ENCODE peak calls at places on chromosomes 2 and 18, in eight cellular contexts. A is A673; T is CD4-positive, alpha-beta memory T cell; B is hepatocyte; H is heart right ventricle; W is stomach; K is lower lobe of right lung; E is pancreas. V is an unnamed sample. For H3K4me1 and H3K9me3, the result is how much of the 10 kb centered on the place peaks cover.

GRCh38 chr18:44696892-44697291 is 16.2 kb downstream of the SETBP1 start:
- DNase-seq in H (peak), B (peak), T (no peak), E (no peak), A (no peak), K (no peak), W (peak), V (no peak)

GRCh38 chr2:64625352-64626145 is 28.2 kb downstream of the SERTAD2 start:
- DNase-seq in H (no peak), E (no peak), W (no peak), T (no peak), A (no peak), K (no peak), B (no peak), V (peak)

GRCh38 chr18:28469946-28470345 is 293.0 kb upstream of the CDH2 start:
- DNase-seq in H (no peak), W (no peak), K (no peak), A (no peak), B (no peak), E (no peak), T (no peak), V (no peak)

GRCh38 chr18:74689251-74689650 is 91.6 kb downstream of the ZNF407 start:
- DNase-seq in A (no peak), T (no peak), W (no peak), K (no peak), H (no peak), E (no peak), B (no peak), V (no peak)

GRCh38 chr18:11859903-11860407 is 8.7 kb downstream of the CHMP1B start:
- DNase-seq in A (no peak), E (no peak), K (no peak), B (peak), W (no peak), H (no peak), T (no peak), V (no peak)

GRCh38 chr2:37421686-37422085 is 77.3 kb downstream of the QPCT start:
- DNase-seq in H (no peak), K (no peak), T (no peak), A (no peak), B (no peak), E (no peak), W (no peak), V (no peak)

GRCh38 chr2:18814387-18814786 is 225.0 kb upstream of the NT5C1B start:
- DNase-seq in A (no peak), E (no peak), K (no peak), H (no peak), W (no peak), B (no peak), T (no peak), V (no peak)

GRCh38 chr2:241018051-241018891 is 19.9 kb downstream of the SNED1 start:
- DNase-seq in T (no peak), H (no peak), W (peak), A (no peak), B (no peak), E (no peak), K (no peak), V (no peak)

GRCh38 chr2:128643221-128644065 is 324.8 kb upstream of the HS6ST1 start:
- DNase-seq in H (no peak), B (no peak), E (no peak), W (peak), T (no peak), K (no peak), A (no peak), V (peak)

GRCh38 chr2:207450186-207450585 is 79.6 kb upstream of the CREB1 start:
- DNase-seq in H (no peak), K (no peak), T (no peak), E (no peak), W (no peak), B (no peak), A (no peak), V (no peak)

GRCh38 chr2:237060518-237061312 is 25.0 kb upstream of the COPS8 start:
- DNase-seq in W (peak), K (no peak), T (peak), E (no peak), H (peak), A (peak), B (peak), V (peak)

GRCh38 chr2:105380432-105381118 is 18.3 kb downstream of the FHL2 start:
- DNase-seq in E (no peak), W (no peak), K (no peak), H (no peak), B (no peak), A (peak), T (no peak), V (peak)

GRCh38 chr2:24220534-24221281 is 45.9 kb downstream of the FAM228A start:
- DNase-seq in H (no peak), E (no peak), K (no peak), T (no peak), A (no peak), B (no peak), W (no peak), V (no peak)

GRCh38 chr2:115939902-115940301 is 1497.5 kb downstream of the DPP10 start:
- DNase-seq in A (no peak), W (no peak), E (no peak), B (no peak), K (no peak), H (no peak), T (no peak), V (no peak)

GRCh38 chr2:191150451-191151314 is at the start of gene STAT4:
- DNase-seq in B (peak), K (peak), T (peak), W (peak), E (peak), A (peak), H (peak), V (peak)

GRCh38 chr2:198390670-198391069 is 586.3 kb downstream of the PLCL1 start:
- DNase-seq in A (no peak), E (no peak), B (no peak), K (no peak), W (no peak), T (no peak), H (no peak), V (no peak)

GRCh38 chr2:128316777-128317185 is 1.9 kb downstream of the HS6ST1 start:
- DNase-seq in B (peak), H (no peak), T (no peak), W (peak), A (no peak), K (peak), E (peak), V (peak)

GRCh38 chr2:84776011-84776410 is 104.9 kb downstream of the TRABD2A start:
- DNase-seq in T (no peak), H (no peak), E (no peak), W (no peak), A (no peak), B (no peak), K (no peak), V (no peak)

GRCh38 chr18:49650426-49650891 is 88.6 kb downstream of the LIPG start:
- DNase-seq in T (no peak), W (peak), K (no peak), H (no peak), A (no peak), B (no peak), E (no peak), V (no peak)

GRCh38 chr2:137689549-137689948 is 274.7 kb upstream of the HNMT start:
- DNase-seq in B (no peak), E (no peak), K (no peak), W (no peak), A (no peak), T (no peak), H (no peak), V (no peak)

GRCh38 chr18:79681484-79682387 is 2.1 kb downstream of the CTDP1 start:
- DNase-seq in A (peak), B (no peak), H (no peak), K (no peak), E (no peak), T (peak), W (no peak), V (peak)

GRCh38 chr2:189178007-189178406 is 1.6 kb downstream of the COL5A2 start:
- DNase-seq in B (peak), K (no peak), W (no peak), T (no peak), E (no peak), H (no peak), A (peak), V (no peak)

GRCh38 chr2:1854747-1855146 is 110.4 kb upstream of the PXDN start:
- DNase-seq in E (no peak), K (no peak), T (no peak), A (peak), H (peak), W (no peak), B (peak), V (no peak)

GRCh38 chr2:112138143-112139032 is at the start of gene FBLN7:
- DNase-seq in H (no peak), T (no peak), A (peak), W (no peak), B (peak), K (no peak), E (no peak), V (no peak)

GRCh38 chr2:22282902-22283301 is 1102.1 kb upstream of the KLHL29 start:
- DNase-seq in A (peak), T (no peak), H (no peak), B (no peak), W (no peak), K (no peak), E (no peak), V (no peak)

GRCh38 chr2:98924038-98924437 is 12.0 kb downstream of the CRACDL start:
- DNase-seq in W (no peak), E (no peak), B (no peak), T (no peak), K (no peak), H (no peak), A (no peak), V (no peak)

GRCh38 chr2:142180820-142181533 is 50.2 kb upstream of the LRP1B start:
- DNase-seq in A (peak), T (no peak), K (no peak), E (peak), B (peak), H (no peak), W (no peak), V (no peak)

GRCh38 chr18:63132819-63133200 is 186.8 kb downstream of the BCL2 start:
- DNase-seq in W (peak), A (no peak), E (peak), K (no peak), B (peak), T (no peak), H (no peak), V (no peak)

GRCh38 chr2:241894056-241894641 is 24.6 kb downstream of the RTP5 start:
- DNase-seq in W (no peak), B (no peak), H (no peak), T (no peak), A (no peak), K (peak), E (peak), V (no peak)

GRCh38 chr2:82339805-82340204 is 2035.3 kb upstream of the LRRTM1 start:
- DNase-seq in H (no peak), T (no peak), E (no peak), W (no peak), B (no peak), A (no peak), K (no peak), V (no peak)

GRCh38 chr18:59293317-59293716 is 20.1 kb upstream of the RAX start:
- DNase-seq in H (no peak), T (no peak), B (no peak), A (no peak), E (no peak), K (no peak), W (no peak), V (no peak)

GRCh38 chr18:43780782-43781340 is 503.6 kb upstream of the SYT4 start:
- DNase-seq in W (no peak), K (no peak), H (no peak), E (no peak), B (peak), A (peak), T (no peak), V (no peak)

GRCh38 chr2:170771049-170771937 is 1.1 kb downstream of the ERICH2 start:
- DNase-seq in B (no peak), A (peak), E (no peak), K (no peak), T (peak), W (no peak), H (no peak), V (peak)

GRCh38 chr2:223488814-223489213 is 113.3 kb downstream of the SCG2 start:
- DNase-seq in T (no peak), W (no peak), A (peak), H (no peak), B (peak), E (no peak), K (no peak), V (no peak)

GRCh38 chr2:83665894-83666293 is 793.2 kb downstream of the SUCLG1 start:
- DNase-seq in B (no peak), T (no peak), A (no peak), E (no peak), W (no peak), H (no peak), K (no peak), V (no peak)

GRCh38 chr2:164896634-164897033 is 55.0 kb upstream of the COBLL1 start:
- DNase-seq in B (peak), H (no peak), A (peak), K (no peak), E (no peak), T (no peak), W (no peak), V (no peak)

GRCh38 chr18:28039078-28039477 is 137.9 kb downstream of the CDH2 start:
- DNase-seq in W (no peak), A (no peak), B (peak), H (no peak), T (no peak), K (no peak), E (no peak), V (no peak)

GRCh38 chr2:25544445-25544844 is 128.9 kb downstream of the DTNB start:
- DNase-seq in H (no peak), K (no peak), A (no peak), W (no peak), E (no peak), B (no peak), T (no peak), V (no peak)

GRCh38 chr2:216557413-216557812 is 58.8 kb downstream of the RPL37A start:
- DNase-seq in K (no peak), E (no peak), A (no peak), B (no peak), W (no peak), T (no peak), H (no peak), V (no peak)

GRCh38 chr2:10419553-10420257 is 28.4 kb downstream of the ODC1 start:
- DNase-seq in T (no peak), A (no peak), E (peak), K (no peak), H (no peak), W (no peak), B (no peak), V (no peak)

GRCh38 chr2:69096326-69097095 is 83.5 kb downstream of the ANTXR1 start:
- DNase-seq in K (no peak), T (no peak), H (no peak), B (no peak), A (peak), W (no peak), E (no peak), V (no peak)
- H3K4me1 ChIP-seq in K (under half), T (under half), H (under half), B (under half), A (half or more), W (under half), E (under half), V (under half)

GRCh38 chr2:119523959-119524694 is at the start of gene SCTR:
- DNase-seq in T (no peak), A (no peak), K (peak), H (no peak), E (peak), B (peak), W (peak), V (no peak)
- H3K27ac ChIP-seq in T (no peak), A (peak), K (peak), H (no peak), E (peak), B (no peak), W (no peak), V (no peak)

GRCh38 chr2:151183072-151183580 is 78.5 kb downstream of the RBM43 start:
- DNase-seq in W (no peak), T (no peak), K (no peak), B (no peak), H (no peak), E (no peak), A (no peak), V (no peak)
- H3K9me3 ChIP-seq in W (under half), T (under half), K (under half), B (under half), H (under half), E (under half), A (under half), V (under half)

DNA sequence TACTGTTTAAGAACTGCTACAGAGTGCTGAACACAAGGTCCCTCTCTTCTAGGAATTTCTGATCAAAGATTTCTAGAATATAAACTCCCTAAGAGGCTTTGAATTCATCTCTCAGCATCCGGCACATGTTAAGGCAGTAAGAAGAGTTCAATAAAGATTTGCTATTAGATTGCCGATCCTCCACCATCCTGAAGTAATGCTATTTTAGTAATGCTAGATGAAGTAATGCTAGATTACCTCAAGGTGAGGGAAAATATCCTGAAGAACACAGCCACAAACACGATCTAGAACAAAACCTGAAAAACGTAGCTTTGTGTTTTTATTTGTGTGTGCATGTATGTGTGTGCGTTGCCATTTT is 919 bp upstream of the MYL12B start:
- DNase-seq in H (no peak), E (no peak), K (no peak), A (no peak), W (no peak), T (no peak), B (no peak), V (no peak)
- H3K4me1 ChIP-seq in H (under half), E (half or more), K (half or more), A (under half), W (half or more), T (half or more), B (under half), V (under half)

DNA sequence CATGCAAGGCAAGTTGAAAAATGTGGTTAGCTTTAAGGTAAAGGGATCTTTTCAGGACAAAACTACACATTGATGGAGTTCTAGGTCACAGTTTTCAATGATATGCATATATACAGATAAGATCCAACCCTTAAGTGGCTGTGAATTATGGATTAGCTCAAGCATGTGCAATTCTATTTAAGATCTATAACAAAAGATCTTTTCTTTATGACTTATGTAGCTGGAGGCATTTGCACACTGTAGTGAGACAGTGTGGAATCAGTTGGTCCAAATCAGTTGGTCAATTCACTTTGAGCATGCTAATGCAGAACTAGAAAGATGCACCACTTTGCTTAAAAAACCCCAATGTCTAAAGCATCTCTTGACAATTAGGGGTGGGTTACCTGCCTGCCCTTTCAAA is 417.1 kb upstream of the ZEB2 start:
- DNase-seq in W (no peak), T (no peak), E (no peak), K (no peak), B (no peak), H (no peak), A (no peak), V (no peak)
- H3K27ac ChIP-seq in W (peak), T (no peak), E (no peak), K (peak), B (no peak), H (no peak), A (peak), V (no peak)

GRCh38 chr2:88764850-88765153 is 73.3 kb downstream of the RPIA start:
- DNase-seq in T (no peak), H (no peak), A (no peak), B (no peak), E (peak), W (no peak), K (no peak), V (no peak)

GRCh38 chr2:88765154-88765948 is 73.9 kb downstream of the RPIA start:
- DNase-seq in K (peak), E (peak), W (peak), B (no peak), H (no peak), T (no peak), A (peak), V (peak)

GRCh38 chr2:88757025-88757424 is 65.6 kb downstream of the RPIA start:
- DNase-seq in A (no peak), H (no peak), B (no peak), T (no peak), W (no peak), K (no peak), E (peak), V (no peak)

GRCh38 chr2:88764141-88764849 is 72.8 kb downstream of the RPIA start:
- DNase-seq in W (no peak), H (no peak), B (no peak), A (no peak), K (no peak), T (no peak), E (peak), V (no peak)

DNA sequence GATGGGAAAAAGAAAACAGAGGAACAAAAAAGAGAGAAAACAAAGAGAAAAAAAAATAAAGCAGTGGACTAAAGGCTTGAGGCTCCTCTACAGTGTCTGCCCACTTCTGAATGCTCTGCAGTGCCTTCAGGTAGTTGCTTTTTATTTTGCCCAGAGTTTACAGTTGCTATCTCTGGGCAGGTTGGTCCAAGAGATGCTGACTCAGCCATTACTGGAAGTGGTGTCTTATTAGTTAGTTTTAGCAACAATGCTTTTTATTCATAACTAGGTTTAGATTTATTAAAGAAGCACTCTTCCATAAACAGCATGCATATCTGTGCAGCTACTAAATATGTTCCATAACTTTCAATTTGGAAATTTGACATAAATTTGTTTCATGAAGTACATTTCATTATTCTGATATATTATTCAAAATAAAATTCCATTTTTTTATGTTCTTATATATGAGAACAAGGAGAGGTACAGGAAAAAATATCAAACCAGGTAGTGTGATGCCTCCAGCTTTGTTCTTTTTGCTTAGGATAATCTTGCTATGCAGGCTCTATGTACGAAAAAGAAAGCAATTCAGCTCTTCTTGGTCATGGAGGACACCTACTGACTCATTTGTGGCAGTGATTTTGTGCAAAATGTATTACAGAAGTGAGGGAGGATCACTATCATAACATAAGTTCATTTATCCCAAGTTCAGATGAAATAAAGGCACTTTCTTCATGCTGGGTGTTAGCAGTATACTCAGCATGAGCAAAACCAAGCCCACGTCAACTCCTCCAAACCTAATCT is 69.5 kb downstream of the RPIA start:
- DNase-seq in W (no peak), E (no peak), A (no peak), T (no peak), B (no peak), K (no peak), H (no peak), V (no peak)
- H3K9me3 ChIP-seq in W (under half), E (under half), A (under half), T (under half), B (under half), K (under half), H (under half), V (under half)

GRCh38 chr2:152336103-152336853 is 1.3 kb downstream of the FMNL2 start:
- DNase-seq in W (peak), H (peak), E (peak), B (peak), T (no peak), A (peak), K (peak), V (peak)

GRCh38 chr2:152335851-152336102 is 803 bp downstream of the FMNL2 start:
- DNase-seq in A (peak), H (peak), E (peak), T (no peak), B (no peak), K (peak), W (no peak), V (no peak)

GRCh38 chr2:152336854-152337510 is 2.0 kb downstream of the FMNL2 start:
- DNase-seq in K (no peak), W (peak), E (no peak), B (peak), H (no peak), A (peak), T (no peak), V (no peak)

GRCh38 chr2:152334701-152335015 is 316 bp upstream of the FMNL2 start:
- DNase-seq in K (no peak), E (no peak), A (no peak), W (no peak), H (no peak), B (no peak), T (no peak), V (no peak)

GRCh38 chr2:152335016-152335850 is at the start of gene FMNL2:
- DNase-seq in W (peak), B (peak), K (peak), H (peak), T (peak), A (peak), E (peak), V (peak)
- H3K4me1 ChIP-seq in W (under half), B (under half), K (under half), H (under half), T (under half), A (under half), E (under half), V (under half)